ENCODE peak calls at places on chromosomes 11 and 22, in seven cellular contexts. X is NCI-H2081 treated with DMSO at 0.1 percent for 48 hours, H is activated T-helper 1 cell treated with Interleukin-2 at 50 U/mL for 16 hours, O is A549, Z is Calu3, B is brain microvascular endothelial cell, J is cardiac fibroblast. P is an unnamed sample.

GRCh38 chr11:130650456-130651068 is 202.1 kb downstream of the ADAMTS15 start:
- DNase-seq in Z (no peak), J (no peak), X (no peak), O (no peak), B (no peak), H (no peak), P (no peak)

GRCh38 chr22:29073618-29074275 is 912 bp downstream of the KREMEN1 start:
- DNase-seq in Z (peak), J (no peak), B (no peak), O (no peak), X (no peak), H (no peak), P (no peak)

GRCh38 chr11:79092791-79093313 is 348.0 kb downstream of the TENM4 start:
- DNase-seq in O (no peak), H (no peak), J (peak), B (peak), X (no peak), Z (peak), P (peak)

GRCh38 chr22:20155330-20156041 is 4.6 kb upstream of the CCDC188 start:
- DNase-seq in B (peak), J (peak), H (no peak), O (no peak), Z (no peak), X (no peak), P (no peak)

GRCh38 chr11:74842967-74843366 is 94.3 kb downstream of the RNF169 start:
- DNase-seq in H (no peak), J (no peak), O (no peak), B (no peak), Z (no peak), X (no peak), P (no peak)

GRCh38 chr22:46262449-46263207 is 515 bp downstream of the PKDREJ start:
- DNase-seq in X (no peak), O (no peak), H (no peak), Z (no peak), J (peak), B (peak), P (no peak)

GRCh38 chr11:111793863-111794262 is 27.7 kb upstream of the PPP2R1B start:
- DNase-seq in B (peak), X (no peak), O (no peak), H (no peak), Z (no peak), J (peak), P (no peak)

GRCh38 chr22:36599771-36600170 is 70.8 kb upstream of the EIF3D start:
- DNase-seq in H (no peak), J (no peak), O (no peak), X (no peak), Z (no peak), B (no peak), P (no peak)

GRCh38 chr11:17386331-17387084 is 2.0 kb downstream of the KCNJ11 start:
- DNase-seq in O (peak), H (no peak), X (no peak), J (peak), Z (peak), B (peak), P (peak)

GRCh38 chr11:128428876-128429416 is 158.4 kb downstream of the ETS1 start:
- DNase-seq in H (no peak), B (no peak), J (no peak), O (no peak), Z (no peak), X (no peak), P (no peak)

GRCh38 chr11:288328-289144 is at the start of gene PGGHG:
- DNase-seq in O (peak), J (no peak), Z (peak), B (no peak), H (no peak), X (no peak), P (no peak)

GRCh38 chr11:1272531-1272930 is 36.9 kb downstream of the TOLLIP start:
- DNase-seq in X (no peak), J (no peak), B (no peak), O (no peak), H (no peak), Z (no peak), P (no peak)

GRCh38 chr11:126339866-126340434 is 15.5 kb upstream of the ST3GAL4 start:
- DNase-seq in J (peak), B (no peak), H (no peak), X (no peak), O (no peak), Z (peak), P (no peak)

GRCh38 chr22:27850000-27850465 is 48.5 kb upstream of the MN1 start:
- DNase-seq in O (no peak), Z (no peak), B (no peak), H (no peak), X (no peak), J (peak), P (no peak)

GRCh38 chr22:36659762-36660509 is 43.6 kb downstream of the CACNG2 start:
- DNase-seq in B (peak), H (no peak), X (peak), O (peak), J (peak), Z (peak), P (peak)

GRCh38 chr22:48758021-48758561 is 1069.6 kb downstream of the BRD1 start:
- DNase-seq in O (no peak), B (no peak), X (no peak), H (no peak), J (no peak), Z (no peak), P (no peak)

GRCh38 chr22:47767403-47767802 is 1005.0 kb downstream of the TBC1D22A start:
- DNase-seq in B (no peak), X (no peak), J (no peak), Z (no peak), H (no peak), O (no peak), P (no peak)

GRCh38 chr11:6745465-6746015 is 26.2 kb downstream of the OR2AG2 start:
- DNase-seq in H (no peak), J (no peak), O (no peak), X (no peak), B (no peak), Z (no peak), P (no peak)

GRCh38 chr22:39941661-39942060 is 18.5 kb upstream of the TMA7B start:
- DNase-seq in J (no peak), H (no peak), X (peak), B (no peak), O (no peak), Z (no peak), P (no peak)

P was measured in HCT116.